ENCODE peak calls at places on chromosome 22, in four cellular contexts. M is psoas muscle, F is activated T-helper 1 cell treated with Interleukin-2 at 50 U/mL for 16 hours, Z is astrocyte of the cerebellum. U is an unnamed sample.

GRCh38 chr22:28813772-28814518 is 13.6 kb upstream of the XBP1 start:
- DNase-seq in M (no peak), F (no peak), Z (no peak), U (peak)

GRCh38 chr22:39623603-39624500 is 53.3 kb downstream of the CACNA1I start:
- DNase-seq in M (no peak), F (no peak), Z (no peak), U (no peak)

GRCh38 chr22:41501209-41501608 is 32.3 kb downstream of the ACO2 start:
- DNase-seq in M (no peak), F (no peak), Z (no peak), U (peak)

GRCh38 chr22:48727454-48728058 is 1100.1 kb downstream of the BRD1 start:
- DNase-seq in M (no peak), F (no peak), Z (no peak), U (no peak)

GRCh38 chr22:35517769-35518530 is 22.7 kb upstream of the RASD2 start:
- DNase-seq in M (no peak), F (no peak), Z (no peak), U (peak)

GRCh38 chr22:21450858-21451331 is 16.3 kb upstream of the TMEM191C start:
- DNase-seq in M (no peak), F (no peak), Z (no peak), U (no peak)

GRCh38 chr22:30486661-30487115 is 14.9 kb upstream of the SEC14L3 start:
- DNase-seq in M (no peak), F (no peak), Z (no peak), U (no peak)

GRCh38 chr22:33654173-33654890 is 265.9 kb downstream of the LARGE1 start:
- DNase-seq in M (no peak), F (no peak), Z (no peak), U (no peak)

GRCh38 chr22:32475428-32476010 is 908 bp downstream of the FBXO7 start:
- DNase-seq in M (no peak), F (no peak), Z (no peak), U (peak)

GRCh38 chr22:46233231-46233630 is 16.9 kb downstream of the CDPF1 start:
- DNase-seq in M (peak), F (no peak), Z (no peak), U (peak)

GRCh38 chr22:50610041-50610451 is 9.5 kb downstream of the MAPK8IP2 start:
- DNase-seq in M (no peak), F (no peak), Z (no peak), U (no peak)

GRCh38 chr22:46090051-46090591 is 60.2 kb upstream of the PPARA start:
- DNase-seq in M (peak), F (no peak), Z (no peak), U (peak)

GRCh38 chr22:19430890-19431541 is 517 bp downstream of the HIRA start:
- DNase-seq in M (peak), F (no peak), Z (no peak), U (peak)

GRCh38 chr22:38513063-38513462 is 7.0 kb upstream of the DDX17 start:
- DNase-seq in M (no peak), F (peak), Z (no peak), U (peak)

GRCh38 chr22:22999473-22999872 is 70.8 kb upstream of the GNAZ start:
- DNase-seq in M (no peak), F (no peak), Z (no peak), U (no peak)

GRCh38 chr22:38735126-38735464 is 20.7 kb downstream of the SUN2 start:
- DNase-seq in M (no peak), F (no peak), Z (no peak), U (no peak)

GRCh38 chr22:29994941-29995340 is 85.3 kb upstream of the HORMAD2 start:
- DNase-seq in M (no peak), F (no peak), Z (no peak), U (no peak)

GRCh38 chr22:47367993-47368945 is 605.8 kb downstream of the TBC1D22A start:
- DNase-seq in M (no peak), F (no peak), Z (no peak), U (no peak)

GRCh38 chr22:19767427-19768380 is 7.1 kb downstream of the TBX1 start:
- DNase-seq in M (peak), F (no peak), Z (no peak), U (no peak)

GRCh38 chr22:37298748-37299495 is 16.6 kb downstream of the CYTH4 start:
- DNase-seq in M (no peak), F (no peak), Z (no peak), U (no peak)

GRCh38 chr22:39984750-39985149 is 10.0 kb upstream of the FAM83F start:
- DNase-seq in M (no peak), F (no peak), Z (no peak), U (no peak)

GRCh38 chr22:45398214-45398613 is 15.2 kb downstream of the SMC1B start:
- DNase-seq in M (no peak), F (no peak), Z (no peak), U (no peak)

GRCh38 chr22:25567305-25567704 is 2.8 kb downstream of the GRK3 start:
- DNase-seq in M (no peak), F (no peak), Z (no peak), U (peak)

GRCh38 chr22:45263790-45264269 is 20.9 kb upstream of the UPK3A start:
- DNase-seq in M (peak), F (no peak), Z (no peak), U (no peak)

GRCh38 chr22:17369553-17370035 is 334 bp downstream of the CECR2 start:
- DNase-seq in M (peak), F (no peak), Z (no peak), U (peak)

GRCh38 chr22:40654522-40655167 is 18.1 kb upstream of the MRTFA start:
- DNase-seq in M (peak), F (no peak), Z (no peak), U (peak)

GRCh38 chr22:38118182-38118581 is 7.7 kb upstream of the BAIAP2L2 start:
- DNase-seq in M (no peak), F (no peak), Z (no peak), U (no peak)

GRCh38 chr22:32680895-32681294 is 120.6 kb upstream of the TIMP3 start:
- DNase-seq in M (no peak), F (no peak), Z (no peak), U (no peak)

GRCh38 chr22:38766076-38766777 is 10.4 kb upstream of the SUN2 start:
- DNase-seq in M (peak), F (no peak), Z (no peak), U (peak)

GRCh38 chr22:28030442-28030841 is 111.4 kb upstream of the PITPNB start:
- DNase-seq in M (no peak), F (no peak), Z (no peak), U (peak)

GRCh38 chr22:47174671-47175111 is 412.2 kb downstream of the TBC1D22A start:
- DNase-seq in M (peak), F (no peak), Z (no peak), U (no peak)

GRCh38 chr22:46007848-46008261 is 30.9 kb upstream of the WNT7B start:
- DNase-seq in M (peak), F (no peak), Z (peak), U (peak)